ENCODE peak calls at places on chromosomes 1 and 21, in eight cellular contexts. P is GM23338; N is GM13977; B is ovary; C is activated CD8-positive, alpha-beta T cell treated with anti-CD3 and anti-CD28 coated beads for 36 hours; T is right lobe of liver; Y is WTC11; R is fibroblast of mammary gland. V is an unnamed sample.
A peak's percentile ranks its signal among the peaks of the same experiment; 100 is the strongest.

GRCh38 chr21:38897532-38898421 is 92.0 kb downstream of the ETS2 start:
- DNase-seq in P (no peak), N (no peak), B (no peak), C (no peak), T (no peak), Y (no peak), R (no peak), V (no peak)

GRCh38 chr21:43905726-43906455 is 40.9 kb downstream of the AGPAT3 start:
- DNase-seq in P (no peak), N (no peak), B (no peak), C (no peak), T (no peak), Y (no peak), R (no peak), V (no peak)

GRCh38 chr1:226568077-226568831 is 19.7 kb downstream of the STUM start:
- DNase-seq in P (peak; percentile 65), N (no peak), B (no peak), C (no peak), T (no peak), Y (peak; percentile 46), R (peak; percentile 15), V (peak; percentile 41)

GRCh38 chr1:239987103-239987745 is 104.5 kb upstream of the FMN2 start:
- DNase-seq in P (peak; percentile 74), N (no peak), B (peak; percentile 41), C (peak; percentile 63), T (no peak), Y (peak; percentile 36), R (peak; percentile 65), V (peak; percentile 53)

GRCh38 chr1:172325562-172325961 is 94.9 kb upstream of the C1orf105 start:
- DNase-seq in P (no peak), N (no peak), B (no peak), C (no peak), T (no peak), Y (no peak), R (peak; percentile 48), V (no peak)

GRCh38 chr21:38376235-38376634 is 119.4 kb downstream of the KCNJ15 start:
- DNase-seq in P (no peak), N (no peak), B (no peak), C (no peak), T (no peak), Y (no peak), R (no peak), V (no peak)

GRCh38 chr1:59155326-59155725 is 141.6 kb upstream of the FGGY start:
- DNase-seq in P (no peak), N (no peak), B (no peak), C (no peak), T (no peak), Y (no peak), R (no peak), V (no peak)

GRCh38 chr1:85581138-85581801 is 709 bp downstream of the CCN1 start:
- DNase-seq in P (peak; percentile 68), N (peak; percentile 79), B (peak; percentile 69), C (peak; percentile 72), T (peak; percentile 87), Y (peak; percentile 85), R (peak; percentile 85), V (peak; percentile 76)

GRCh38 chr1:96978867-96979266 is 257.3 kb downstream of the PTBP2 start:
- DNase-seq in P (peak; percentile 34), N (no peak), B (no peak), C (no peak), T (no peak), Y (no peak), R (no peak), V (no peak)

GRCh38 chr1:98386675-98387440 is 274.7 kb upstream of the SNX7 start:
- DNase-seq in P (peak; percentile 5), N (no peak), B (no peak), C (no peak), T (no peak), Y (no peak), R (no peak), V (no peak)

GRCh38 chr1:111732718-111733117 is 6.5 kb downstream of the INKA2 start:
- DNase-seq in P (no peak), N (no peak), B (no peak), C (no peak), T (no peak), Y (no peak), R (no peak), V (no peak)

GRCh38 chr1:151156515-151156819 is at the start of gene TNFAIP8L2:
- DNase-seq in P (peak; percentile 44), N (no peak), B (no peak), C (peak; percentile 93), T (peak; percentile 75), Y (peak; percentile 43), R (no peak), V (no peak)

GRCh38 chr1:161261859-161262225 is 3.3 kb downstream of the PCP4L1 start:
- DNase-seq in P (no peak), N (no peak), B (no peak), C (no peak), T (no peak), Y (no peak), R (no peak), V (no peak)

GRCh38 chr1:244450597-244451538 is 841 bp downstream of the ADSS2 start:
- DNase-seq in P (peak; percentile 42), N (peak; percentile 52), B (peak; percentile 73), C (peak; percentile 65), T (peak; percentile 68), Y (peak; percentile 34), R (peak; percentile 81), V (peak; percentile 60)

GRCh38 chr1:172270605-172271004 is 149.9 kb upstream of the C1orf105 start:
- DNase-seq in P (no peak), N (no peak), B (no peak), C (no peak), T (no peak), Y (no peak), R (peak; percentile 39), V (no peak)

GRCh38 chr21:45347712-45348477 is 57.1 kb upstream of the COL18A1 start:
- DNase-seq in P (no peak), N (no peak), B (peak; percentile 50), C (no peak), T (no peak), Y (no peak), R (no peak), V (no peak)

GRCh38 chr1:212606734-212607205 is 1.8 kb upstream of the ATF3 start:
- DNase-seq in P (peak; percentile 48), N (peak; percentile 45), B (peak; percentile 41), C (peak; percentile 54), T (peak; percentile 84), Y (peak; percentile 32), R (no peak), V (peak; percentile 32)

GRCh38 chr1:111553199-111553598 is 49.8 kb upstream of the ADORA3 start:
- DNase-seq in P (no peak), N (no peak), B (no peak), C (no peak), T (no peak), Y (no peak), R (peak; percentile 83), V (no peak)

GRCh38 chr1:18114726-18115410 is 7.3 kb downstream of the IGSF21 start:
- DNase-seq in P (no peak), N (no peak), B (no peak), C (no peak), T (no peak), Y (no peak), R (no peak), V (no peak)

GRCh38 chr1:44239337-44239960 is 26.2 kb downstream of the DMAP1 start:
- DNase-seq in P (peak; percentile 61), N (no peak), B (peak; percentile 52), C (no peak), T (no peak), Y (peak; percentile 43), R (peak; percentile 41), V (peak; percentile 58)
- TF ChIP-seq CTCF in P (peak; percentile 41), N (no peak), B (no peak), C (no peak), T (no peak), Y (no peak), R (peak; percentile 4), V (peak; percentile 16)

DNA sequence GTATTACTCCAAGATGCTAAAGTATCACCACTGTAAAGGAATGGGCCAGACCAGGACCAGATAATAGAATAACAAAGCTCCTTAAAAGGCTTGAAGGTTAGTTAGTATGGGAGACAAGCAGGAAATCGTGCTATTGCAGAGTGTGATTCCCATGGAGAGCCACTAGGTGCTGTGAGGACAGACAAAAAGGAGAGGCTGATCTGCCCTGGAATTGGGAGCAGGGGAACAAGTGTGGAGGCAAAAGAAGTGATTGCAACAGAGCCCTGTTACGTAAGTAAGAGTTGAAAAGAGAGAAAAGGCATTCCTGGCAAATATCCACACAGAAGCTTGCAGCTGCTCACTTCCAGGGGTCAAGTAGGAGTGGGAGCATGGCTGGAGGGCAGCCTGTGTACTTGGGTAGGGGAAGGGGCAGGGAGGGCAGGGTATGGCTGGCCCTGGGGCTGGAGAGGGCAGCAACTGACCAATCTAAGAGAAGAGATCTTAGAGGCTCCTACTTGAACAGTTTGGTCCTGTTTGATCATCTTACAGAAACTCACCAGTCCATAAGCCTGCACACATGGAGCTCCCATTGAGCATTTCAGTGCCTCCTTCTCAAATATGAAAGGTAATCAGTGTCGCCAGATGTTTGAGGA is 207.7 kb upstream of the GJB5 start:
- DNase-seq in P (peak; percentile 86), N (no peak), B (no peak), C (no peak), T (peak; percentile 55), Y (peak; percentile 35), R (no peak), V (no peak)
- TF ChIP-seq CTCF in P (peak; percentile 65), N (no peak), B (no peak), C (no peak), T (peak; percentile 48), Y (peak; percentile 39), R (no peak), V (peak; percentile 33)

DNA sequence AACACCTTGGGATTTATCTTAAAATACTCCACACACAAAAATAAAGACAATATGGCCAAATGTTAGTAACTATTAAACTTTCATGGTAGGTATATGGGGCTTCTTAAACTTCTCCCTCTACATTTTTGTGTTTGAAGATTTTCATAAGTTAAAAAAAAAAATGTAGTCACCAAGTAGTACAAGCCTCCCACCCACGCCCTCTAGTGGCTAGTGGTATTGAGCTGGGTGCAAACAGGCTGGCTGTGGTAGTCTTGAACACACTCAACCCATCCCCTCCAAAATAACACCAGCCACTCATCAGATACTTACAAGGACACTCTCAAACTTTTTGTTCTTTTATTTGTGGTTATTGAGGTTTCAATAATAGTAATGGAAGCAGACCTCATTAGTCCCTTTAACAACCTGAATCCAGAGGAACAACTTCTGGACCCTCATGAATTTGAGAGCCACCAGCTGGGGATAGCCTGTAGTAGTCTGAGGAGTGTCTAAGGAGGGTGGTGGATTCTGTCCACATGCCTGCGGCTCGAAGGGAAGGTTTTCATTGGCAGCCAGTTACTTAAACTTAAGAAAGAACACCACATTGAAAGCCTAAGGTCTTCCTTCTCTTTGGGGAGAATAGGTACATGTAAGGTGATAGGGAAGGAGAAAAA is 15.6 kb downstream of the RD3 start:
- DNase-seq in P (peak; percentile 87), N (peak; percentile 82), B (peak; percentile 49), C (peak; percentile 90), T (no peak), Y (peak; percentile 78), R (peak; percentile 69), V (peak; percentile 72)
- TF ChIP-seq CTCF in P (peak; percentile 92), N (peak; percentile 85), B (peak; percentile 23), C (peak; percentile 79), T (peak; percentile 82), Y (peak; percentile 74), R (peak; percentile 91), V (peak; percentile 82)

DNA sequence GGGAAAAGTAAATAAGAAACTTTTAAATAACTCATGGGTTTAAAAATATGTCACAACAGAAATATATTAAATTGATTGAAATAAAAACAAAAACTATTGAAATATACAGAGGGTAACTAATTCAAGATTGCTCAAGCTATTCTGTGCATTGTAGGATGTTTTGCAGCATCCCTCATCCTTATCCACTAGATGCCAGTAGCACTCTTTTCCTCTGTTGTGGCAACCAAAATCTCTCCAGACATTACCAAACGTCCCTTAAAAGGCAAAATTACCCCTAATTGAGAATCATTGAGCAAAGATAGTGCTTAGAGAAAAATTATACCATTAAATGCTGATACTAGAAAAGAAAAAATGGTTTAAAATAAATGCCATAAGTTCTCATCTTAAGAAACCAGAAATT is 682.6 kb downstream of the RWDD3 start:
- DNase-seq in P (peak; percentile 62), N (no peak), B (no peak), C (no peak), T (no peak), Y (no peak), R (peak; percentile 28), V (no peak)
- TF ChIP-seq CTCF in P (peak; percentile 66), N (peak; percentile 33), B (no peak), C (no peak), T (peak; percentile 51), Y (no peak), R (peak; percentile 47), V (peak; percentile 51)

V was measured in nephron progenitor cell.